ENCODE peak calls at places on chromosomes 16 and 17, in four cellular contexts. N, T, L and E are unnamed samples.
A peak's percentile ranks its signal among the peaks of the same experiment; 100 is the strongest.

GRCh38 chr17:6546069-6546718 is 10.2 kb downstream of the PITPNM3 start:
- DNase-seq in N (no peak), L (no peak), T (peak; percentile 8), E (no peak)

GRCh38 chr17:21548236-21548635 is 144.1 kb upstream of the KCNJ18 start:
- DNase-seq in T (no peak), L (no peak), N (no peak), E (no peak)

GRCh38 chr17:72525225-72525988 is 404.6 kb downstream of the SOX9 start:
- DNase-seq in T (no peak), L (no peak), N (no peak), E (no peak)

GRCh38 chr16:30032083-30032819 is 1.2 kb upstream of the TLCD3B start:
- DNase-seq in N (peak; percentile 71), T (no peak), L (no peak), E (peak; percentile 46)

GRCh38 chr17:58184308-58184985 is 8.1 kb upstream of the EPX start:
- DNase-seq in T (no peak), N (peak; percentile 88), L (no peak), E (no peak)

GRCh38 chr16:90034504-90034903 is 15.2 kb upstream of the DBNDD1 start:
- DNase-seq in L (no peak), T (no peak), N (no peak), E (no peak)

GRCh38 chr17:70763018-70763417 is 593.7 kb downstream of the KCNJ2 start:
- DNase-seq in T (no peak), N (no peak), L (no peak), E (no peak)

GRCh38 chr17:81967533-81968395 is 6.8 kb upstream of the NOTUM start:
- DNase-seq in T (peak; percentile 40), N (peak; percentile 79), L (peak; percentile 88), E (no peak)

GRCh38 chr16:85927938-85928337 is 29.0 kb downstream of the IRF8 start:
- DNase-seq in L (no peak), T (no peak), N (no peak), E (no peak)

GRCh38 chr17:68035131-68035522 is 408 bp upstream of the KPNA2 start:
- DNase-seq in N (peak; percentile 93), T (no peak), L (peak; percentile 97), E (no peak)

GRCh38 chr16:81483064-81483969 is 38.7 kb downstream of the CMIP start:
- DNase-seq in N (peak; percentile 40), L (no peak), T (no peak), E (no peak)

GRCh38 chr17:28317965-28318758 is 838 bp upstream of the TMEM97 start:
- DNase-seq in N (peak; percentile 7), T (no peak), L (no peak), E (no peak)

GRCh38 chr17:44655983-44656700 is at the start of gene MEIOC:
- DNase-seq in L (no peak), T (no peak), N (peak; percentile 50), E (no peak)

GRCh38 chr16:2963611-2964415 is at the start of gene KREMEN2:
- DNase-seq in L (peak; percentile 54), T (no peak), N (peak; percentile 26), E (no peak)

GRCh38 chr17:44848961-44849489 is 1.3 kb downstream of the HIGD1B start:
- DNase-seq in N (no peak), L (no peak), T (no peak), E (no peak)

GRCh38 chr17:31690118-31690517 is 168.9 kb downstream of the COPRS start:
- DNase-seq in T (no peak), N (no peak), L (no peak), E (no peak)

GRCh38 chr17:35968520-35969054 is 12.7 kb downstream of the CCL16 start:
- DNase-seq in T (no peak), L (no peak), N (no peak), E (no peak)

GRCh38 chr17:83071966-83072562 is 7.3 kb upstream of the METRNL start:
- DNase-seq in T (no peak), N (peak; percentile 63), L (no peak), E (no peak)

GRCh38 chr16:70757183-70757582 is 43.8 kb downstream of the VAC14 start:
- DNase-seq in L (no peak), N (no peak), T (no peak), E (no peak)

GRCh38 chr17:8753976-8754440 is 4.3 kb downstream of the SPDYE4 start:
- DNase-seq in T (no peak), N (no peak), L (no peak), E (no peak)

GRCh38 chr16:60304725-60305124 is 1570.6 kb upstream of the GOT2 start:
- DNase-seq in L (no peak), T (no peak), N (no peak), E (no peak)

GRCh38 chr17:14161419-14161818 is 75.2 kb downstream of the CDRT15 start:
- DNase-seq in T (no peak), L (no peak), N (no peak), E (no peak)

GRCh38 chr17:8041249-8041928 is 2.5 kb downstream of the ALOX15B start:
- DNase-seq in T (no peak), N (peak; percentile 74), L (no peak), E (peak; percentile 16)

GRCh38 chr16:51290410-51290809 is 139.3 kb upstream of the SALL1 start:
- DNase-seq in T (no peak), N (no peak), L (no peak), E (no peak)

GRCh38 chr17:35486920-35487727 is 38.6 kb upstream of the SLFN13 start:
- DNase-seq in L (peak; percentile 88), N (peak; percentile 94), T (peak; percentile 23), E (peak; percentile 55)

GRCh38 chr17:67833134-67833533 is 7.8 kb downstream of the BPTF start:
- DNase-seq in L (no peak), T (no peak), N (no peak), E (no peak)

GRCh38 chr17:29563816-29564215 is 3.0 kb downstream of the ABHD15 start:
- DNase-seq in N (no peak), T (no peak), L (no peak), E (no peak)

GRCh38 chr17:73838815-73839214 is 194.6 kb upstream of the SDK2 start:
- DNase-seq in L (no peak), N (no peak), T (no peak), E (no peak)

GRCh38 chr17:47251421-47251940 is 2.1 kb upstream of the ITGB3 start:
- DNase-seq in L (no peak), T (no peak), N (no peak), E (no peak)

GRCh38 chr17:47253541-47254402 is at the start of gene ITGB3:
- DNase-seq in N (peak; percentile 54), L (peak; percentile 80), T (no peak), E (no peak)

GRCh38 chr17:47252209-47252608 is 1.4 kb upstream of the ITGB3 start:
- DNase-seq in N (no peak), T (no peak), L (no peak), E (no peak)

GRCh38 chr17:47254403-47254943 is 846 bp downstream of the ITGB3 start:
- DNase-seq in T (no peak), L (no peak), N (no peak), E (no peak)

DNA sequence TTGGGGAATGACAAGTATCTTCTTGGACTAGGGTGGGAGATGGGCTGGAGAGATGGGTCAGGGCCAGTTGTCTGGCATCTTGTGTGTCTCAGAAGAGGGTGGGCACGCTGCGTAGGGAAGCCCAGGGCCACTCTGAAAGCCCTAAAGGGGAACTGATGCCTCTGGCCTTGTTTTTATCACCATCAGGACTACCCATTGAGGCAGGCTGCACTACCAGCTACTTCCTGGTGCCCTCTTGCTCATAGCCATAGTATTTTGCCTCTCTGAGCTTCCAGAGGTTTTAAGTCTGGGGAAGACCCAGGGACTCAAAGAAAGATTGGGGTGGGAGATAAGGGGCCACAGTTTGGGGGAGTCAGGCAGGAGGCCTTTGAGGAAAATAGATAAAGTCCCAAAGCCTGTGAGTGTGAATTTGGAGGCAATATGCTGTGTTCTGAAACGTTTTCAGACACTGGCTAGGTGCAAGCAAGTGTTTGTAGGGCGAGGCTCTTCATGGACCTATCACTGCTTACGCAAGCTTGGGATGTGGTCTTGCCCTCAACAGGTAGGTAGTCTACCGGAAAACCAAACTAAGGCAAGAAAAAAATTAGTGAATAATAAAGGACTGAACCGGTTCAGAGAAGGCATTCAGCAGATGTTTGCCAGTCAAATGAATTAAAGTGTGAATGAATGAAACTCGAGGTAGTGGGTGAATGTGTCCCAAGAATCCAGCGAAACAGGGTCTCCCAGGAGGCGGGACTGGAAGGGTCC is 688 bp upstream of the ITGB3 start:
- DNase-seq in L (no peak), T (no peak), N (no peak), E (no peak)
- H3K4me3 ChIP-seq in L (peak overlapping the region; percentile 74), T (peak overlapping the region; percentile 81), N (peak overlapping the region; percentile 63), E (peak overlapping the region; percentile 72)

DNA sequence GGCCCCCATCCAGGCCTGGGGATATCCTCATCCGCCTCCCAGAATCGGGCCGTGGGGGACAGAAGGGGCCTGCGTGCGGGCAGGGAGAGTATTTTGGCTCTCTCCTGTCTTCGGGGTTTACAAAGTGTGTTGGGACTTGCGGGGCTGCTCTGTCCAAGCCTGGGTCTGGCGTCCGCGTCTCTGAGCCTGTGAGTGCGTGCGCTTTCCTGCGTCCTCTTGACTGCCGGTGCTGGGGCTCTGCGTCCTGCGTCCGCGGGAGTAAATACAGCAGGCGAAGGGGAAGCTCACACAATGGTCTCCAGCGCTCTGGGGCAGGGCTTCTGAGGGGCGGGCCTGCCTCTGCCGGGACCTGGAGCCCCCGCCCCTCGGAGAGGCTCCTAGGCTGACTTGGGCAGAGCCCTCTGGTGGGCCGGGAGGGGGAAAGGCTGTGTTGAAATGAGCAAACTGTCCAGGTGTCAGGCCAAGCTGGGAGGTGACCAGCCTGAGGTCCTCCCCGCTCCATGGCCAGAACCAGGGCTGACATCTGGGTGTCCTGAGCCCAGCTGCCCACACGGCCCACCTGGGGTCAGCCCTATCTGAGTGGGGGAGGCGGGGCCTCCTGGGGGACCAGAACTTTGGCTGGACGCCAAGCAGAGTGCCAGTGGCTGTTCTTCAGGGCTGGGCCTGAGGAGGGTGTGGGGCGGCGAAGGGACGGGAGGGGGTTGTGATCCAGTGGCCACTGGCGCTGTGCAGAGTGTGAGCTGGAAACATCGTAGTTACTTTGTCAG is 233.6 kb downstream of the SEC14L1 start:
- DNase-seq in T (no peak), N (no peak), L (peak; percentile 88), E (no peak)
- TF ChIP-seq CTCF in T (no peak), N (no peak), L (peak; percentile 45), E (peak; percentile 4)

GRCh38 chr17:50547736-50548083 is 736 bp downstream of the SPATA20 start:
- DNase-seq in T (no peak), L (no peak), N (no peak), E (no peak)
- H3K4me3 ChIP-seq in T (peak overlapping the region; percentile 73), L (peak overlapping the region; percentile 68), N (peak overlapping the region; percentile 52), E (peak overlapping the region; percentile 69)

GRCh38 chr16:20348365-20349185 is 3.9 kb downstream of the UMOD start:
- DNase-seq in T (no peak), N (no peak), L (peak; percentile 38), E (no peak)
- TF ChIP-seq CTCF in T (no peak), N (no peak), L (no peak), E (no peak)

GRCh38 chr17:39223907-39224777 is 1.6 kb downstream of the STAC2 start:
- DNase-seq in L (no peak), N (no peak), T (no peak), E (no peak)
- H3K4me3 ChIP-seq in L (no peak overlapping the region), N (no peak overlapping the region), T (no peak overlapping the region), E (no peak overlapping the region)